ENCODE peak calls at places on chromosomes 6 and 20, in four cellular contexts. W is IMR-90, E is H9, Z is H1. K is an unnamed sample.

GRCh38 chr6:31363809-31364208 is 6.8 kb upstream of the HLA-B start:
- DNase-seq in W (no peak), Z (no peak), E (no peak), K (no peak)

GRCh38 chr20:38127011-38127621 is 38.0 kb downstream of the TGM2 start:
- DNase-seq in Z (no peak), W (peak; percentile 83), E (no peak), K (no peak)

GRCh38 chr6:148146717-148147116 is 195.9 kb upstream of the SASH1 start:
- DNase-seq in E (no peak), W (peak; percentile 36), Z (no peak), K (peak; percentile 35)

GRCh38 chr20:18527836-18528235 is 20.1 kb downstream of the SEC23B start:
- DNase-seq in W (peak; percentile 75), Z (no peak), E (no peak), K (no peak)

GRCh38 chr6:3656076-3656475 is 95.4 kb downstream of the PXDC1 start:
- DNase-seq in Z (no peak), W (no peak), E (no peak), K (no peak)

GRCh38 chr6:148407372-148407771 is 64.7 kb downstream of the SASH1 start:
- DNase-seq in W (peak; percentile 97), E (no peak), Z (no peak), K (no peak)

GRCh38 chr20:62609811-62610757 is 32.2 kb upstream of the SLCO4A1 start:
- DNase-seq in Z (no peak), E (no peak), W (no peak), K (no peak)

GRCh38 chr20:16222859-16223411 is 350.3 kb downstream of the KIF16B start:
- DNase-seq in W (no peak), E (no peak), Z (no peak), K (no peak)

GRCh38 chr20:52056203-52057062 is 135.1 kb downstream of the ZFP64 start:
- DNase-seq in E (no peak), Z (no peak), W (peak; percentile 95), K (no peak)

DNA sequence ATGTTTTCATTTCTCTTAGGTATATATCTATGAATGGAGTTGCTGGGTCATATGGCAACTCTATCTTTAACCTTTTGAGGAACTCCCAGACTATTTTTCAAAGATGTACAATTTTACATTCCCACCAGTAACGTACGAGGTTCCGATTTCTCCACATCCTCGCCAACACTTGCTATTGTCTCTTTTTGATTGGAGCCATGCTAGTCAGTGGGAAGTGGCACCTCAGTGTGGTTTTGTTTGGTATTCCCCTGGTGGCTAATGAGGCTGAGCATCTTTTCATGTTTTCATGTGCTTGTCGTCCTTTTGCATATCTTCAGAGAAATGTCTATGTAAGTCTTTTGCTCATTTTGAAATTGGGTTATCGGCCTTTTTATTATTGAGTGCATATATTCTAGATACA is 178.6 kb upstream of the EXOC2 start:
- DNase-seq in W (no peak), E (no peak), Z (no peak), K (no peak)
- H4K5ac ChIP-seq in W (no peak overlapping the region), E (no peak overlapping the region), Z (no peak overlapping the region), K (no peak overlapping the region)

GRCh38 chr6:119620846-119621570 is 271.4 kb upstream of the MAN1A1 start:
- DNase-seq in W (peak; percentile 88), Z (no peak), E (no peak), K (peak; percentile 35)
- H2BK120ac ChIP-seq in W (peak overlapping the region; percentile 79), Z (no peak overlapping the region), E (no peak overlapping the region), K (no peak overlapping the region)

GRCh38 chr20:36917240-36917639 is 34.3 kb downstream of the SAMHD1 start:
- DNase-seq in W (no peak), Z (no peak), E (no peak), K (no peak)

GRCh38 chr20:36917943-36918342 is 33.6 kb downstream of the SAMHD1 start:
- DNase-seq in W (peak; percentile 49), Z (no peak), E (no peak), K (no peak)

GRCh38 chr20:36924167-36925045 is 27.1 kb downstream of the SAMHD1 start:
- DNase-seq in E (no peak), Z (no peak), W (no peak), K (peak; percentile 6)

GRCh38 chr20:36919715-36920333 is 31.7 kb downstream of the SAMHD1 start:
- DNase-seq in E (no peak), W (peak; percentile 74), Z (no peak), K (peak; percentile 59)

DNA sequence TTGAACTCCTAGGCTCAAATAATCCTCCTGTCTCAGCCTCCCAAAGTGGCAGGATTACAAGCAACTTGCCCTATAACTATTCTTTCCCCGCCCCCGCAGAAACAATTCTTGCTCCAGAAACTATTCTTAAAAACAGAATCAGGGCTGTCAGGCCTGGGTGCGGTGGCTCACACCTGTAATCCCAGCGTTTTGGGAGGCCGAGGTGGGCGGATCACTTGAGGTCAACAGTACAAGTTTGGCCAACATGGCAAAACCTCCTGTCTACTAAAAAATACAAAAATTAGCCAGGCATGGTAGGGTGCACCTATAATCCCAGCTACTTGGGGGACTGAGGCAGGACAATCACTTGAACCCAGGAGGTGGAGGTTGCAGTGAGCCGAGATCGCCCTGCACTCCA is 31.2 kb downstream of the SAMHD1 start:
- DNase-seq in E (no peak), W (no peak), Z (no peak), K (no peak)
- H4K5ac ChIP-seq in E (no peak overlapping the region), W (no peak overlapping the region), Z (no peak overlapping the region), K (no peak overlapping the region)

GRCh38 chr6:1630771-1631217 is 21.1 kb downstream of the FOXC1 start:
- DNase-seq in Z (no peak), W (peak; percentile 88), E (no peak), K (peak; percentile 49)

GRCh38 chr6:1631251-1631650 is 21.5 kb downstream of the FOXC1 start:
- DNase-seq in Z (no peak), W (no peak), E (no peak), K (peak; percentile 52)

GRCh38 chr6:1634081-1634480 is 24.4 kb downstream of the FOXC1 start:
- DNase-seq in Z (no peak), E (no peak), W (no peak), K (peak; percentile 18)

GRCh38 chr6:1635305-1636010 is 25.7 kb downstream of the FOXC1 start:
- DNase-seq in Z (no peak), W (no peak), E (no peak), K (no peak)

DNA sequence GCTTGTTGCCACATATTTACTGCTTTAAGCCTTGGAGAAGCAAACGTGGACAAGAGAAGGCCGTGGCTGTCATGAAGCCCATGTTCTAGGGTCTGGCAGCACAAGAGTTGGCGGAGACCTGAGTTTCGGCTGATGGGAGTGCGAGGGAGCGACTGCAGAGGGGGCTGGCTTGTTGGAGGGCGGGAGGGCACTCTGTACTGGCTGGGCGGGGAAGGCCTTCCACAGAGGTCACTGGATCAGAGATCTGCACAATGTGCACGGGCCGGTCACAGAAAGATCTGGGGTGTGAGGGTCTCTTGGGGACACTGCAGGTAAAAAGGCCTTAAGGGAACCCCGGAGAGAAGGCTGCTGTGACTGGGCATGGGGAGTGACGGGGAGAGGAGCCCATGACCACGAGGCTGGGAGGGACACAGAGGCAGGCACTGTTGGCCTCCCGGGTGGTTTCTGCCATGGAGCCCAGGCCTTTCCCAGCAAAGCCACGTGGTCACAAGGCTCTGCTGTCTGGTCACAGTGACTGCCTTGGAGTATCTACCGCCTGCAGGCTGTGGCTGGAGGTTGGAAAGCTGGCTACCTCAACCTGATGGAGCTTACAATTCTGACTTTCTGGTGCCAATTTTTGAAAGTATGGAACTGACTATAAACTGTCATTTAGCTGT is 23.8 kb downstream of the FOXC1 start:
- DNase-seq in Z (no peak), W (no peak), E (no peak), K (no peak)
- H2BK120ac ChIP-seq in Z (no peak overlapping the region), W (no peak overlapping the region), E (no peak overlapping the region), K (no peak overlapping the region)

GRCh38 chr20:13800728-13801134 is 15.9 kb downstream of the NDUFAF5 start:
- DNase-seq in E (no peak), Z (no peak), W (peak; percentile 85), K (no peak)

GRCh38 chr20:13799974-13800373 is 15.1 kb downstream of the NDUFAF5 start:
- DNase-seq in E (no peak), W (no peak), Z (no peak), K (no peak)

GRCh38 chr20:13794667-13795066 is 9.8 kb downstream of the NDUFAF5 start:
- DNase-seq in W (no peak), Z (no peak), E (no peak), K (no peak)

GRCh38 chr20:13799040-13799439 is 14.2 kb downstream of the NDUFAF5 start:
- DNase-seq in Z (no peak), E (no peak), W (no peak), K (no peak)
- H4K5ac ChIP-seq in Z (no peak overlapping the region), E (no peak overlapping the region), W (no peak overlapping the region), K (no peak overlapping the region)

GRCh38 chr20:57517904-57518303 is 7.0 kb downstream of the CTCFL start:
- DNase-seq in E (no peak), Z (no peak), W (no peak), K (no peak)
- H2BK120ac ChIP-seq in E (no peak overlapping the region), Z (no peak overlapping the region), W (no peak overlapping the region), K (no peak overlapping the region)

GRCh38 chr6:70236304-70236703 is 66.6 kb downstream of the COL9A1 start:
- DNase-seq in W (peak; percentile 24), Z (no peak), E (no peak), K (no peak)

GRCh38 chr6:70241991-70242420 is 60.9 kb downstream of the COL9A1 start:
- DNase-seq in E (no peak), Z (no peak), W (no peak), K (peak; percentile 3)

GRCh38 chr6:70246118-70246517 is 56.8 kb downstream of the COL9A1 start:
- DNase-seq in Z (no peak), E (no peak), W (no peak), K (peak; percentile 55)

GRCh38 chr6:70241031-70241430 is 61.9 kb downstream of the COL9A1 start:
- DNase-seq in Z (no peak), E (no peak), W (no peak), K (no peak)
- H4K5ac ChIP-seq in Z (no peak overlapping the region), E (no peak overlapping the region), W (no peak overlapping the region), K (no peak overlapping the region)